ENCODE peak calls at places on chromosome 11, in ten cellular contexts. V is heart left ventricle; K is naive thymus-derived CD4-positive, alpha-beta T cell; E is adipocyte; A is stomach; Q is CD4-positive, alpha-beta memory T cell; B is breast epithelium; M is neuronal stem cell; W is mucosa of descending colon; P is uterus. S is an unnamed sample. For H3K9me3, the result is how much of the 10 kb centered on the place peaks cover.

GRCh38 chr11:78586452-78587046 is 11.9 kb upstream of the NARS2 start:
- DNase-seq in V (no peak), K (peak), E (no peak), A (no peak), Q (peak), B (no peak), M (no peak), W (no peak), P (no peak), S (no peak)

GRCh38 chr11:64258946-64259532 is 7.7 kb downstream of the PLCB3 start:
- DNase-seq in V (no peak), K (no peak), E (no peak), A (no peak), Q (no peak), B (no peak), M (no peak), W (no peak), P (no peak), S (no peak)

GRCh38 chr11:69509846-69510390 is 28.5 kb downstream of the LINC01488 start:
- DNase-seq in V (no peak), K (no peak), E (no peak), A (no peak), Q (no peak), B (no peak), M (no peak), W (no peak), P (no peak), S (no peak)

GRCh38 chr11:64094463-64095223 is 58.9 kb downstream of the FLRT1 start:
- DNase-seq in V (no peak), K (no peak), E (no peak), A (no peak), Q (no peak), B (no peak), M (peak), W (no peak), P (no peak), S (no peak)

GRCh38 chr11:10483584-10483983 is 28.5 kb downstream of the AMPD3 start:
- DNase-seq in V (no peak), K (no peak), E (no peak), A (no peak), Q (no peak), B (no peak), M (no peak), W (no peak), P (no peak), S (no peak)

GRCh38 chr11:65309006-65309405 is 5.7 kb upstream of the CDC42EP2 start:
- DNase-seq in V (peak), K (no peak), E (no peak), A (no peak), Q (no peak), B (no peak), M (no peak), W (no peak), P (no peak), S (no peak)

GRCh38 chr11:76321820-76322524 is 59.0 kb downstream of the THAP12 start:
- DNase-seq in V (no peak), K (no peak), E (no peak), A (no peak), Q (no peak), B (no peak), M (no peak), W (peak), P (no peak), S (no peak)

GRCh38 chr11:62146476-62147200 is 22.8 kb downstream of the INCENP start:
- DNase-seq in V (peak), K (no peak), E (no peak), A (peak), Q (no peak), B (no peak), M (no peak), W (no peak), P (no peak), S (no peak)

GRCh38 chr11:8384199-8384821 is 120.6 kb upstream of the LMO1 start:
- DNase-seq in V (no peak), K (no peak), E (peak), A (peak), Q (no peak), B (peak), M (no peak), W (no peak), P (peak), S (no peak)

GRCh38 chr11:78646564-78647185 is 72.0 kb upstream of the NARS2 start:
- DNase-seq in V (no peak), K (peak), E (peak), A (peak), Q (peak), B (peak), M (peak), W (no peak), P (no peak), S (peak)

GRCh38 chr11:9473408-9473807 is 12.6 kb downstream of the ZNF143 start:
- DNase-seq in V (no peak), K (no peak), E (no peak), A (no peak), Q (no peak), B (no peak), M (no peak), W (no peak), P (no peak), S (no peak)

GRCh38 chr11:69892237-69892985 is 73.2 kb upstream of the FGF3 start:
- DNase-seq in V (peak), K (no peak), E (no peak), A (no peak), Q (no peak), B (no peak), M (no peak), W (peak), P (no peak), S (no peak)

GRCh38 chr11:108733479-108734116 is 68.7 kb downstream of the DDX10 start:
- DNase-seq in V (no peak), K (no peak), E (peak), A (no peak), Q (no peak), B (no peak), M (no peak), W (no peak), P (no peak), S (no peak)

GRCh38 chr11:114228401-114229061 is 67.7 kb upstream of the NNMT start:
- DNase-seq in V (no peak), K (no peak), E (no peak), A (no peak), Q (no peak), B (no peak), M (no peak), W (no peak), P (no peak), S (no peak)

GRCh38 chr11:124807660-124808270 is 7.6 kb upstream of the MSANTD2 start:
- DNase-seq in V (no peak), K (no peak), E (no peak), A (no peak), Q (no peak), B (no peak), M (no peak), W (no peak), P (no peak), S (no peak)

GRCh38 chr11:69495441-69496201 is 14.2 kb downstream of the LINC01488 start:
- DNase-seq in V (peak), K (no peak), E (no peak), A (no peak), Q (no peak), B (no peak), M (no peak), W (no peak), P (no peak), S (no peak)

GRCh38 chr11:116073854-116074837 is 569.9 kb upstream of the CADM1 start:
- DNase-seq in V (peak), K (no peak), E (no peak), A (no peak), Q (no peak), B (no peak), M (peak), W (no peak), P (peak), S (no peak)

GRCh38 chr11:121634889-121635288 is 182.1 kb upstream of the SORL1-AS1 start:
- DNase-seq in V (no peak), K (no peak), E (peak), A (no peak), Q (no peak), B (no peak), M (no peak), W (no peak), P (no peak), S (no peak)

GRCh38 chr11:134407923-134408322 is 4.1 kb downstream of the B3GAT1 start:
- DNase-seq in V (no peak), K (no peak), E (no peak), A (no peak), Q (no peak), B (no peak), M (no peak), W (no peak), P (no peak), S (no peak)

GRCh38 chr11:110935018-110935640 is 222.9 kb upstream of the ARHGAP20 start:
- DNase-seq in V (no peak), K (no peak), E (no peak), A (no peak), Q (no peak), B (no peak), M (no peak), W (no peak), P (no peak), S (no peak)

GRCh38 chr11:97414801-97415200 is 1025.0 kb downstream of the JRKL start:
- DNase-seq in V (no peak), K (no peak), E (no peak), A (no peak), Q (no peak), B (no peak), M (no peak), W (no peak), P (no peak), S (no peak)
- H3K9me3 ChIP-seq in V (under half), K (under half), E (under half), A (under half), Q (under half), B (under half), M (under half), W (under half), P (under half), S (under half)

GRCh38 chr11:74870485-74870884 is 78.4 kb downstream of the XRRA1 start:
- DNase-seq in V (no peak), K (no peak), E (peak), A (no peak), Q (no peak), B (no peak), M (no peak), W (no peak), P (no peak), S (no peak)
- H3K9me3 ChIP-seq in V (half or more), K (half or more), E (half or more), A (half or more), Q (under half), B (half or more), M (under half), W (half or more), P (half or more), S (under half)

DNA sequence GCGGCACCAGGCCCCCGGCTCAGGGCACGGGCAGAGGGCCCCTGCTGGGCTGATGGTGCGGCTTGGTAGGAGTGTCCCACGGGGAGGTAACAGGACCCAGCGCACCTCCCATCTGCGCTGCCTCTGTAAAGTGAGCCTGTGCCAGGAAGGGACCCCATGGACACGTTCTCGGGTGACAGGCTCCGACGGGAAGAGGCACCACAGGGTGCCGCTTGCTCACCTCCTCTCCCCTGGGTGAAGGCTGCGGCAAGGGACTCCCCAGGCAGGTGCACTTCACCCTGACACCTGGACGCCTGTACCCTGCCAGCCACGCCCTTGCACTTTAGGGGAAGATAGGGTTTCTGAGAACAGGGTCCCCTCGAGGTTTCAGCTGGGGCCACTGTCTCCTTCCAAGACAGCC is 48.1 kb downstream of the SHANK2 start:
- DNase-seq in V (no peak), K (no peak), E (no peak), A (no peak), Q (no peak), B (no peak), M (no peak), W (no peak), P (no peak), S (no peak)
- H3K9me3 ChIP-seq in V (under half), K (under half), E (under half), A (under half), Q (under half), B (under half), M (under half), W (under half), P (under half), S (under half)

GRCh38 chr11:103727262-103727661 is 309.2 kb upstream of the DDI1 start:
- DNase-seq in V (no peak), K (no peak), E (no peak), A (no peak), Q (no peak), B (no peak), M (no peak), W (no peak), P (no peak), S (no peak)
- H3K9me3 ChIP-seq in V (under half), K (under half), E (under half), A (under half), Q (under half), B (under half), M (under half), W (under half), P (under half), S (under half)

GRCh38 chr11:117640041-117640440 is 157.0 kb downstream of the DSCAML1 start:
- DNase-seq in V (no peak), K (no peak), E (no peak), A (no peak), Q (no peak), B (no peak), M (no peak), W (no peak), P (no peak), S (no peak)
- H3K9me3 ChIP-seq in V (under half), K (under half), E (under half), A (under half), Q (under half), B (under half), M (under half), W (under half), P (under half), S (under half)

GRCh38 chr11:2345050-2345449 is 32.1 kb upstream of the CD81 start:
- DNase-seq in V (no peak), K (no peak), E (no peak), A (no peak), Q (no peak), B (no peak), M (no peak), W (no peak), P (no peak), S (no peak)
- H3K9me3 ChIP-seq in V (under half), K (under half), E (under half), A (under half), Q (under half), B (under half), M (under half), W (under half), P (under half), S (under half)

DNA sequence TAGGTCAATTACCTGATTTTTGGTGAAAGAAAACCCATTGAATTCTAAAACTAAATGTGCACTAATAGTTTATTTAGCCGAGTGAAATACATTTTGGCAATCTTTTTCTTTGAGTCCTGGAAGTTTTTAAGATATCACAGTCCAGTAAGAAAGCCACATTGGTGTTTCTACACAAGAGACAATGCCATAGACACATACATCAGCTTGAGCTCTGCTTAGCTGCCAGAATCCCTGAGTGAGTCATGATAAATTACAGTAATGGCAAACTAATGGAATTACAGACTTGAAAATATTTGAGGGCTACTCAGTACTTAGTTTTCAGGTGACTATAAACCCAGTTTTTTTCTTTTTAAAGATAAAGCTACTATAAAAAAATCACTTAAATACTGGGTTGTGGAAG is 155.4 kb downstream of the OR4C45 start:
- DNase-seq in V (no peak), K (no peak), E (no peak), A (no peak), Q (no peak), B (no peak), M (no peak), W (no peak), P (no peak), S (no peak)
- H3K9me3 ChIP-seq in V (under half), K (under half), E (under half), A (under half), Q (under half), B (under half), M (under half), W (under half), P (under half), S (under half)

DNA sequence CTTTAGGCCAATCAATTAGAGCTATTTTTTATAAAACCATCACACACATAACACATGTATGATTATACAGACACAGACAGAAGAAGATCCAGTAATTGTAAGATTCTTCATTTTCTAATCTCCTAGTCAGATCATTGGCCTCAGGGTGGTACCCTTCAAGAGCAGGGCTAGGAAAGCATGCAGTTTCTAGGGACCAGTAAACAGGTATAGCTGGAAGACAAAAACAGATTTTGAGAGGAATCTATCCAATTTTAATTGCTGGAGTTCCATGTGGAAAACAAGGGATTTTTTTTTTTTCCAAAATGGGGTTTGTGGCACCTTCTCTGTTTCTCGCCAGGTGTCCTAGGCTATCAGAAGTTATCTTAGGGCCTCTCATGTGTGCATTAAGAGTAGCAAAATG is 29.6 kb downstream of the METTL15 start:
- DNase-seq in V (no peak), K (no peak), E (no peak), A (no peak), Q (no peak), B (no peak), M (no peak), W (no peak), P (no peak), S (no peak)
- H3K9me3 ChIP-seq in V (under half), K (under half), E (under half), A (under half), Q (under half), B (under half), M (under half), W (under half), P (under half), S (under half)

GRCh38 chr11:13698147-13698546 is 29.7 kb downstream of the FAR1 start:
- DNase-seq in V (no peak), K (no peak), E (no peak), A (no peak), Q (no peak), B (no peak), M (no peak), W (no peak), P (no peak), S (no peak)

GRCh38 chr11:13699870-13700269 is 31.4 kb downstream of the FAR1 start:
- DNase-seq in V (no peak), K (no peak), E (no peak), A (no peak), Q (no peak), B (no peak), M (no peak), W (no peak), P (no peak), S (no peak)

GRCh38 chr11:13697710-13698109 is 29.2 kb downstream of the FAR1 start:
- DNase-seq in V (no peak), K (no peak), E (no peak), A (no peak), Q (no peak), B (no peak), M (no peak), W (no peak), P (no peak), S (no peak)

GRCh38 chr11:13701506-13701905 is 33.0 kb downstream of the FAR1 start:
- DNase-seq in V (no peak), K (no peak), E (no peak), A (no peak), Q (no peak), B (no peak), M (no peak), W (no peak), P (no peak), S (no peak)

DNA sequence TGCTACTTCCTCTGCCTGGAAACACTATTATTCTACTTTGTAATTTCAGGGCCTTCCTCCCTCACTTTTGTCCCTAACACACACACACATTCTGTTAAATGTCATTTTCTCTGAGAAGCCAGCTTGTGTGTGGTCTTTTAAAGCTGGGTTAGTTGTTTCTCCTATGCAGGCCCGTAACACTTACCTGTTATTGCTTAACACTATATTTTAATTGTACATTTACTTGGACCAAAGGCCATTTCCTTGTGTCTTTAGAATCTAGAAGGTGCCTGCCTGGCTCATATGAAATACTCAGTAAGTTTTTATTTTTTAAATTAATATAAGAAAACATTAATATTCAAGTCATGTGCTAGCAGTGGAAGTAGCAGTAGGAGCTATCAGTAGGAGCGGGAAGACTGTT is 30.6 kb downstream of the FAR1 start:
- DNase-seq in V (no peak), K (no peak), E (no peak), A (no peak), Q (no peak), B (no peak), M (no peak), W (no peak), P (no peak), S (no peak)
- H3K9me3 ChIP-seq in V (under half), K (under half), E (under half), A (under half), Q (under half), B (under half), M (under half), W (under half), P (under half), S (under half)

S was measured in T-helper 17 cell.